ENCODE peak calls at places on chromosomes 3 and 15, in six cellular contexts. K is activated CD4-positive, alpha-beta T cell treated with anti-CD3 and anti-CD28 coated beads for 4 hours; O is NCI-H345; H is activated naive CD8-positive, alpha-beta T cell treated with anti-CD3 and anti-CD28 coated beads, Interleukin-2, amount 50 U/mL, for 24 hours; Z is GM03348; P is DMS153. M is an unnamed sample.
A peak's percentile ranks its signal among the peaks of the same experiment; 100 is the strongest.

GRCh38 chr3:113285226-113285625 is 73.9 kb downstream of the BOC start:
- DNase-seq in K (no peak), O (no peak), H (no peak), Z (no peak), P (no peak), M (no peak)

GRCh38 chr15:89187911-89188514 is 33.4 kb downstream of the RLBP1 start:
- DNase-seq in K (no peak), H (no peak), P (no peak), Z (no peak), O (no peak), M (no peak)

GRCh38 chr3:98901032-98901464 is 447 bp downstream of the DCBLD2 start:
- DNase-seq in K (peak; percentile 1), O (peak; percentile 21), H (peak; percentile 15), P (no peak), Z (peak; percentile 72), M (no peak)

GRCh38 chr3:87307805-87308204 is 31.4 kb upstream of the POU1F1 start:
- DNase-seq in K (no peak), O (no peak), P (no peak), Z (no peak), H (no peak), M (no peak)

GRCh38 chr3:129254536-129255230 is 5.3 kb downstream of the COPG1 start:
- DNase-seq in K (no peak), H (no peak), Z (no peak), P (no peak), O (no peak), M (no peak)

GRCh38 chr3:136194409-136195257 is 1.5 kb downstream of the MSL2 start:
- DNase-seq in Z (no peak), P (no peak), H (peak; percentile 75), O (peak; percentile 2), K (peak; percentile 56), M (no peak)

GRCh38 chr3:63043631-63044030 is 168.4 kb upstream of the CADPS start:
- DNase-seq in O (no peak), P (no peak), H (no peak), K (no peak), Z (no peak), M (no peak)

GRCh38 chr3:72728958-72729467 is 119.2 kb downstream of the SHQ1 start:
- DNase-seq in K (no peak), O (peak; percentile 87), P (peak; percentile 17), H (no peak), Z (no peak), M (no peak)

GRCh38 chr3:117846238-117846637 is 1136.7 kb downstream of the TUSC7 start:
- DNase-seq in P (no peak), Z (no peak), H (no peak), K (no peak), O (no peak), M (no peak)

GRCh38 chr3:110929811-110930210 is 141.8 kb upstream of the NECTIN3 start:
- DNase-seq in K (no peak), P (no peak), Z (no peak), O (no peak), H (no peak), M (no peak)

GRCh38 chr3:177804646-177805045 is 607.4 kb upstream of the TBL1XR1 start:
- DNase-seq in P (no peak), Z (no peak), H (no peak), O (no peak), K (no peak), M (no peak)

GRCh38 chr3:17901893-17902292 is 159.5 kb upstream of the TBC1D5 start:
- DNase-seq in H (no peak), K (no peak), Z (no peak), O (no peak), P (no peak), M (no peak)

GRCh38 chr3:120168038-120168437 is 73.8 kb upstream of the GSK3B start:
- DNase-seq in O (no peak), Z (no peak), H (no peak), K (no peak), P (no peak), M (no peak)

GRCh38 chr3:196322-197153 is at the start of gene CHL1:
- DNase-seq in K (no peak), Z (peak; percentile 5), H (no peak), O (peak; percentile 60), P (no peak), M (peak; percentile 2)

GRCh38 chr3:41573591-41573990 is 374.3 kb downstream of the CTNNB1 start:
- DNase-seq in Z (no peak), P (no peak), K (no peak), H (no peak), O (no peak), M (no peak)

GRCh38 chr15:22884344-22884743 is 45.9 kb downstream of the NIPA2 start:
- DNase-seq in Z (no peak), P (no peak), H (no peak), O (no peak), K (no peak), M (no peak)

GRCh38 chr3:161689699-161690098 is 193.1 kb downstream of the OTOL1 start:
- DNase-seq in Z (no peak), P (peak; percentile 70), O (peak; percentile 43), H (no peak), K (no peak), M (no peak)

M was measured in NCI-H1436 treated with DMSO at 0.1 percent for 48 hours.